ENCODE peak calls at places on chromosomes 12 and 14, in eight cellular contexts. Q is epithelial cell of esophagus, K is psoas muscle, V is HFFc6, A is ovary, F is osteocyte, S is keratinocyte, X is AG04450. W is an unnamed sample.

GRCh38 chr12:69896653-69897381 is 71.8 kb downstream of the MYRFL start:
- DNase-seq in Q (no peak), K (no peak), V (no peak), A (no peak), F (no peak), S (no peak), X (no peak), W (peak; percentile 47)

GRCh38 chr14:55762595-55763232 is 182.7 kb downstream of the KTN1 start:
- DNase-seq in Q (no peak), K (no peak), V (no peak), A (no peak), F (no peak), S (no peak), X (no peak), W (no peak)

GRCh38 chr12:116492703-116493324 is 66.4 kb upstream of the MAP1LC3B2 start:
- DNase-seq in Q (peak; percentile 86), K (no peak), V (peak; percentile 83), A (no peak), F (no peak), S (no peak), X (no peak), W (peak; percentile 46)

GRCh38 chr14:104723651-104724406 is at the start of gene ADSS1:
- DNase-seq in Q (peak; percentile 49), K (peak; percentile 78), V (no peak), A (peak; percentile 61), F (no peak), S (no peak), X (no peak), W (no peak)

GRCh38 chr14:92426237-92426636 is 87.3 kb upstream of the RIN3 start:
- DNase-seq in Q (no peak), K (no peak), V (peak; percentile 30), A (no peak), F (no peak), S (no peak), X (no peak), W (peak; percentile 77)

GRCh38 chr14:68715032-68715924 is 77.6 kb downstream of the ZFP36L1 start:
- DNase-seq in Q (peak; percentile 76), K (no peak), V (no peak), A (no peak), F (no peak), S (no peak), X (no peak), W (peak; percentile 71)

GRCh38 chr12:76158518-76159321 is 74.2 kb upstream of the NAP1L1 start:
- DNase-seq in Q (peak; percentile 50), K (peak; percentile 26), V (peak; percentile 93), A (no peak), F (no peak), S (peak; percentile 35), X (peak; percentile 21), W (peak; percentile 81)

GRCh38 chr12:11652351-11653040 is 3.0 kb downstream of the ETV6 start:
- DNase-seq in Q (no peak), K (no peak), V (peak; percentile 69), A (no peak), F (no peak), S (no peak), X (no peak), W (peak; percentile 74)

GRCh38 chr14:75041613-75042012 is 9.7 kb downstream of the MLH3 start:
- DNase-seq in Q (no peak), K (no peak), V (no peak), A (no peak), F (no peak), S (no peak), X (no peak), W (no peak)

GRCh38 chr12:2719405-2719804 is 75.4 kb upstream of the FKBP4 start:
- DNase-seq in Q (no peak), K (no peak), V (no peak), A (no peak), F (no peak), S (no peak), X (no peak), W (no peak)

GRCh38 chr14:56813143-56813551 is 2.9 kb upstream of the OTX2 start:
- DNase-seq in Q (no peak), K (no peak), V (no peak), A (no peak), F (no peak), S (no peak), X (no peak), W (no peak)

GRCh38 chr12:109737111-109737510 is 23.5 kb downstream of the FAM222A start:
- DNase-seq in Q (no peak), K (no peak), V (no peak), A (peak; percentile 19), F (no peak), S (no peak), X (no peak), W (no peak)

GRCh38 chr12:15928345-15928744 is 17.2 kb downstream of the DERA start:
- DNase-seq in Q (peak; percentile 81), K (no peak), V (peak; percentile 67), A (no peak), F (no peak), S (no peak), X (peak; percentile 81), W (peak; percentile 79)

GRCh38 chr12:15928870-15929571 is 17.9 kb downstream of the DERA start:
- DNase-seq in Q (no peak), K (no peak), V (no peak), A (no peak), F (no peak), S (no peak), X (no peak), W (no peak)

GRCh38 chr12:15932975-15933374 is 21.8 kb downstream of the DERA start:
- DNase-seq in Q (no peak), K (no peak), V (no peak), A (no peak), F (no peak), S (no peak), X (no peak), W (no peak)

GRCh38 chr12:15933751-15934150 is 22.6 kb downstream of the DERA start:
- DNase-seq in Q (no peak), K (no peak), V (peak; percentile 9), A (no peak), F (no peak), S (no peak), X (no peak), W (peak; percentile 57)

GRCh38 chr12:15931590-15932053 is 20.5 kb downstream of the DERA start:
- DNase-seq in Q (peak; percentile 19), K (no peak), V (no peak), A (no peak), F (no peak), S (no peak), X (no peak), W (no peak)
- TF ChIP-seq CTCF in Q (peak; percentile 22), K (no peak), V (peak; percentile 37), A (no peak), F (no peak), S (peak; percentile 12), X (no peak), W (no peak)

GRCh38 chr12:29152223-29152868 is 3.3 kb downstream of the FAR2 start:
- DNase-seq in Q (no peak), K (no peak), V (no peak), A (no peak), F (no peak), S (no peak), X (no peak), W (no peak)

GRCh38 chr12:29148065-29148957 is 767 bp upstream of the FAR2 start:
- DNase-seq in Q (no peak), K (peak; percentile 28), V (no peak), A (no peak), F (no peak), S (no peak), X (no peak), W (peak; percentile 22)

GRCh38 chr12:29153231-29153630 is 4.2 kb downstream of the FAR2 start:
- DNase-seq in Q (no peak), K (no peak), V (no peak), A (no peak), F (no peak), S (no peak), X (no peak), W (no peak)

GRCh38 chr12:29148958-29149690 is at the start of gene FAR2:
- DNase-seq in Q (peak; percentile 36), K (peak; percentile 58), V (no peak), A (peak; percentile 14), F (peak; percentile 86), S (no peak), X (no peak), W (peak; percentile 52)

DNA sequence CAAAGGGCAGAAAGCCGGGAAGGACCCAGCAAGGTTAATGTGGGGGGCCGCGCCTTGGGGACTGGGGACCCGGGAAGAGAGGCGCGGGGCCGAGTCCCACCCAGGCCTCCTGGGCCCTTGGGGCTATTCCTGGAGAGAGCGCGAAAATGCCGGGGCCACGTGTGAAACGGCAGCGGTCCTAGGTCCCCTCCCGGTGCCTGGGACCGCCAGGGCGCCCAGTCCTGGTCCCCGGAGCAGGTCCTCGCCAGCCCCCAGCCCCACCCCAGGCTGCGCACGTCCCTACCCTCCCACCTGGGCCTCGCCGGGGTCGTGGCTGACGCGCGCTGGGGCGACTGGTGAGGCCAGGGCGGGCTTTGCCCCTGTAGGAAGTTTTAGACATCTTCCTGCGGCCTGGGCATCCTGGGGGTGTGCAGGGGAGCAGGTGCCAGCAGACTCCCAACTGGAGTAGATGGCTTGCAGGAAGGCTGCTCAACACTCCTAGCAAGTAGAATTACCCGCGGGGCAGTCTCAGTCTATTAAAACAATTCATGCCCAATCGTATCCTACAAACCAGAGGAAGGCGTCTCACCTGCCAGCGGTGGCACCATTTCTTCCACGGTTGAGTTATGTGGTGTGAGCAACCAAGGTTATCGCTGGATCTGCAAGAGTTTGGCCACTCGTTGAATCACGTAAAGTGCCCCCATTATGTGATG is 759 bp downstream of the FAR2 start:
- DNase-seq in Q (no peak), K (peak; percentile 20), V (no peak), A (no peak), F (no peak), S (no peak), X (no peak), W (no peak)
- TF ChIP-seq CTCF in Q (no peak), K (no peak), V (no peak), A (no peak), F (no peak), S (no peak), X (no peak), W (no peak)

GRCh38 chr12:27081668-27082091 is 698 bp downstream of the C12orf71 start:
- DNase-seq in Q (peak; percentile 99), K (no peak), V (no peak), A (no peak), F (no peak), S (peak; percentile 93), X (no peak), W (no peak)
- TF ChIP-seq CTCF in Q (peak; percentile 32), K (no peak), V (peak; percentile 38), A (no peak), F (no peak), S (peak; percentile 52), X (peak; percentile 24), W (no peak)

DNA sequence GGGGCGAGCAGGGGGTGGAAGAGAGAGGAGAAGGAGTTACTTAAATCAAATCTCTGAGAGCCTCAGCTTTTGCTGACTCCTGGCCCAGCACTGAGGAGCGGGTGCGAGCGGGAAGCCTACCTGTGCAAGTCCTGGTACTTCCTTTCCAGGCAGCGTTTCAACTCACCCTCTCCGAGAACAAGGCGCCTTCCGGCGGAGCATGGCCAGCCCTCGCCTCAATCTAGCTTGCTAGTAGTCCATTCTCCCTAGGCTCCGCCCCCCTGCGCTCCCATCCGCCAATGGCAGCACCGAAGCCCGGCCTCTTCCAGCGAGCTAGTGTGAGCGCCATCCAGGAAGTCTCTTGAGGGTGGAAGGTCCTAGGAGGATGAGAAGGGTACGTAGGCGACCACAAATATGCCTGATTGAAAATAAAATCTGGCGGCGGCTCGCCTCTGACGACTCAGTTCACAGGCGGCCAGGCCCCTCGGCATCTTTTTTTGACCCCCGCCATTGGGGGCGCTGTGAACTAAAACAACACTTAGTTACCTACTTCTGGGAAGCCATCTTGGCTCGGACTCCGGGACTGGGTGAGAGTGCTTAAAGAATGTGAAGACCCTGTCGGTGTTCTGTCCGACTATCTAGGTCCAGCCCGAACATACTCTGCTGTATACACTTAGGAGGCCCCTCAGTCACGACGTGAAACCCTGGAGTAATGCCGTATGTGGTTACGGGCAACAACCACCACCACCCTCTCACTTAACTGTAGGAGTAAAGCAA is at the start of gene CHD8:
- DNase-seq in Q (peak; percentile 100), K (peak; percentile 100), V (peak; percentile 100), A (peak; percentile 98), F (peak; percentile 100), S (peak; percentile 99), X (peak; percentile 99), W (peak; percentile 100)
- TF ChIP-seq CTCF in Q (peak; percentile 53), K (peak; percentile 61), V (peak; percentile 83), A (peak; percentile 71), F (peak; percentile 73), S (peak; percentile 69), X (peak; percentile 66), W (peak; percentile 53)

W was measured in astrocyte of the spinal cord.